ENCODE peak calls at places on chromosome 1, in eight cellular contexts. O is iPS DF 6.9; K is ovary; W is right lobe of liver; N is neuronal stem cell; T is aorta; P is CD8-positive, alpha-beta T cell; S is IMR-90. C is an unnamed sample.

GRCh38 chr1:33966346-33967141 is 102.7 kb downstream of the HMGB4 start:
- DNase-seq in O (no peak), K (no peak), W (no peak), N (no peak), T (no peak), P (no peak), S (peak; percentile 53), C (no peak)

GRCh38 chr1:213572939-213573647 is 414.7 kb upstream of the PROX1 start:
- DNase-seq in O (no peak), K (no peak), W (no peak), N (no peak), T (no peak), P (no peak), S (no peak), C (peak; percentile 73)

GRCh38 chr1:22854688-22855565 is 117.7 kb downstream of the LACTBL1 start:
- DNase-seq in O (no peak), K (no peak), W (no peak), N (no peak), T (no peak), P (no peak), S (no peak), C (no peak)

GRCh38 chr1:26833432-26834405 is 7.2 kb downstream of the ZDHHC18 start:
- DNase-seq in O (no peak), K (no peak), W (peak; percentile 77), N (no peak), T (peak; percentile 75), P (peak; percentile 88), S (no peak), C (no peak)

GRCh38 chr1:180241716-180242544 is 11.9 kb downstream of the LHX4 start:
- DNase-seq in O (no peak), K (no peak), W (no peak), N (no peak), T (no peak), P (no peak), S (peak; percentile 31), C (no peak)

GRCh38 chr1:159341736-159342135 is 39.6 kb downstream of the FCER1A start:
- DNase-seq in O (no peak), K (no peak), W (no peak), N (no peak), T (no peak), P (no peak), S (no peak), C (no peak)

GRCh38 chr1:213252026-213252425 is 201.0 kb downstream of the RPS6KC1 start:
- DNase-seq in O (no peak), K (no peak), W (no peak), N (no peak), T (no peak), P (no peak), S (no peak), C (no peak)

GRCh38 chr1:180842890-180843289 is 69.8 kb upstream of the KIAA1614 start:
- DNase-seq in O (no peak), K (no peak), W (no peak), N (no peak), T (no peak), P (no peak), S (peak; percentile 19), C (no peak)

GRCh38 chr1:150487763-150488115 is 520 bp downstream of the TARS2 start:
- DNase-seq in O (no peak), K (no peak), W (no peak), N (no peak), T (no peak), P (no peak), S (no peak), C (no peak)

GRCh38 chr1:154750681-154751665 is 119.1 kb downstream of the KCNN3 start:
- DNase-seq in O (no peak), K (no peak), W (no peak), N (no peak), T (no peak), P (no peak), S (no peak), C (no peak)

GRCh38 chr1:209413062-209413461 is 170.5 kb upstream of the CAMK1G start:
- DNase-seq in O (no peak), K (no peak), W (peak; percentile 62), N (no peak), T (no peak), P (no peak), S (no peak), C (no peak)

GRCh38 chr1:95582746-95583145 is 348.7 kb downstream of the RWDD3 start:
- DNase-seq in O (peak; percentile 7), K (no peak), W (no peak), N (no peak), T (no peak), P (no peak), S (no peak), C (no peak)

GRCh38 chr1:159937014-159937750 is 8.2 kb downstream of the IGSF9 start:
- DNase-seq in O (no peak), K (no peak), W (no peak), N (no peak), T (no peak), P (no peak), S (no peak), C (no peak)

GRCh38 chr1:154807048-154807591 is 63.0 kb downstream of the KCNN3 start:
- DNase-seq in O (no peak), K (no peak), W (no peak), N (no peak), T (no peak), P (no peak), S (no peak), C (no peak)

GRCh38 chr1:243575070-243575469 is 275.0 kb downstream of the AKT3 start:
- DNase-seq in O (no peak), K (no peak), W (no peak), N (no peak), T (no peak), P (no peak), S (peak; percentile 41), C (no peak)

GRCh38 chr1:112904831-112905227 is 51.2 kb downstream of the SLC16A1 start:
- DNase-seq in O (no peak), K (no peak), W (no peak), N (no peak), T (no peak), P (no peak), S (no peak), C (peak; percentile 76)

GRCh38 chr1:227546055-227546454 is 17.3 kb upstream of the ZNF678 start:
- DNase-seq in O (no peak), K (no peak), W (no peak), N (no peak), T (no peak), P (no peak), S (no peak), C (no peak)

DNA sequence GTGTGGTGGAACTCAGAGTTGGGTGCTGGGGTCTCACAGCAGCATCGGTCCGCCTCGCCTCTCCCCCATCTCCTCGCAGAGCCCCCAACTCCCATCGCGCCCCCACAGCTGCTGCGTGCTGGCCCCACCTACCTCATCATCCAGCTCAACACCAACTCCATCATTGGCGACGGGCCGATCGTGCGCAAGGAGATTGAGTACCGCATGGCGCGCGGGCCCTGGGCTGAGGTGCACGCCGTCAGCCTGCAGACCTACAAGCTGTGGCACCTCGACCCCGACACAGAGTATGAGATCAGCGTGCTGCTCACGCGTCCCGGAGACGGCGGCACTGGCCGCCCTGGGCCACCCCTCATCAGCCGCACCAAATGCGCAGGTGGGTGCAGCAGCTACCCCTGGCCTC is 24.2 kb downstream of the PTPRU start:
- DNase-seq in O (no peak), K (no peak), W (no peak), N (no peak), T (no peak), P (no peak), S (no peak), C (no peak)
- H3K4me3 ChIP-seq in O (peak overlapping the region; percentile 62), K (no peak overlapping the region), W (no peak overlapping the region), N (no peak overlapping the region), T (no peak overlapping the region), P (no peak overlapping the region), S (no peak overlapping the region), C (no peak overlapping the region)

DNA sequence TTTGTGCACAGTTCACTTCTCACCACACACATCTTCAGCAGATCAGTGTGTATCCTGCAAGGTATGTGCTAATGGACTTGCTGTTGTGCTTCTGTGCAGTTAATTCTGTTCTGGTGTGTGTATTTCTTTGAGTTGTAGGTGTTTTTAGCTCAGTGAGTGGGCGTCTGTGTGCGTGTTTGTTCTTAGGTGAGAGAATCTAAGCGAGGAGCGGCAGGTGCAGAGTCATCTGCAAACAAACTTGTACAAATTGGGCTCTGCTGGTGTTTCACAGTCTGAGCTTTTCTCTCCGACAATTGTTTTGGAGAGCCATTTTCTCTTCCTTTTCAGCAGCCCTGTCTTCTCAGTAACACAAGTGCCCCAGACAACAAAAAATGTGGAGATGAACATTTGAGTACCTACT is 43.6 kb downstream of the ACP6 start:
- DNase-seq in O (no peak), K (no peak), W (no peak), N (no peak), T (no peak), P (no peak), S (no peak), C (no peak)
- H3K36me3 ChIP-seq in O (peaks cover 8% of the 10 kb centered on the region), K (no peaks in the 10 kb centered on the region), W (no peaks in the 10 kb centered on the region), N (peaks cover 73% of the 10 kb centered on the region), T (peaks cover 3% of the 10 kb centered on the region), P (no peaks in the 10 kb centered on the region), S (peaks cover 15% of the 10 kb centered on the region), C (no peaks in the 10 kb centered on the region)

GRCh38 chr1:203916756-203917155 is 55.4 kb downstream of the SNRPE start:
- DNase-seq in O (no peak), K (no peak), W (no peak), N (no peak), T (no peak), P (no peak), S (no peak), C (no peak)

GRCh38 chr1:203914292-203914691 is 52.9 kb downstream of the SNRPE start:
- DNase-seq in O (no peak), K (no peak), W (no peak), N (no peak), T (no peak), P (no peak), S (peak; percentile 39), C (no peak)

GRCh38 chr1:203915811-203916210 is 54.4 kb downstream of the SNRPE start:
- DNase-seq in O (no peak), K (no peak), W (no peak), N (no peak), T (no peak), P (no peak), S (peak; percentile 76), C (no peak)

GRCh38 chr1:203911806-203912205 is 50.4 kb downstream of the SNRPE start:
- DNase-seq in O (no peak), K (no peak), W (no peak), N (no peak), T (no peak), P (no peak), S (no peak), C (no peak)

GRCh38 chr1:203913045-203913444 is 51.6 kb downstream of the SNRPE start:
- DNase-seq in O (no peak), K (no peak), W (no peak), N (no peak), T (no peak), P (no peak), S (no peak), C (no peak)
- H3K4me1 ChIP-seq in O (no peaks in the 10 kb centered on the region), K (no peaks in the 10 kb centered on the region), W (peaks cover 13% of the 10 kb centered on the region), N (no peaks in the 10 kb centered on the region), T (no peaks in the 10 kb centered on the region), P (no peaks in the 10 kb centered on the region), S (peaks cover 7% of the 10 kb centered on the region), C (no peaks in the 10 kb centered on the region)

GRCh38 chr1:47987601-47988000 is 9.6 kb downstream of the TRABD2B start:
- DNase-seq in O (no peak), K (no peak), W (no peak), N (no peak), T (no peak), P (no peak), S (no peak), C (no peak)
- H3K4me3 ChIP-seq in O (no peak overlapping the region), K (no peak overlapping the region), W (no peak overlapping the region), N (no peak overlapping the region), T (no peak overlapping the region), P (no peak overlapping the region), S (no peak overlapping the region), C (no peak overlapping the region)

GRCh38 chr1:42669936-42670335 is 11.7 kb downstream of the PPIH start:
- DNase-seq in O (no peak), K (no peak), W (no peak), N (no peak), T (no peak), P (no peak), S (no peak), C (no peak)
- H3K36me3 ChIP-seq in O (peaks cover 21% of the 10 kb centered on the region), K (no peaks in the 10 kb centered on the region), W (peaks cover 31% of the 10 kb centered on the region), N (peaks cover 95% of the 10 kb centered on the region), T (peaks cover 9% of the 10 kb centered on the region), P (peaks cover 27% of the 10 kb centered on the region), S (peaks cover 20% of the 10 kb centered on the region), C (peaks cover 2% of the 10 kb centered on the region)

C was measured in Caco-2.